ENCODE peak calls at places on chromosomes 5 and 9, in five cellular contexts. S, C, A, W and M are unnamed samples.
A peak's percentile ranks its signal among the peaks of the same experiment; 100 is the strongest.

GRCh38 chr9:79617395-79617794 is 45.6 kb downstream of the TLE4 start:
- DNase-seq in C (no peak), S (no peak), A (peak; percentile 63), W (no peak), M (no peak)

GRCh38 chr9:97714435-97714834 is 17.3 kb upstream of the XPA start:
- DNase-seq in C (peak; percentile 82), W (no peak), A (peak; percentile 56), S (no peak), M (no peak)

GRCh38 chr5:175558801-175559480 is 80.6 kb downstream of the SFXN1 start:
- DNase-seq in C (no peak), A (no peak), S (no peak), W (no peak), M (no peak)

GRCh38 chr5:111453747-111454146 is 58.6 kb downstream of the STARD4 start:
- DNase-seq in A (peak; percentile 74), W (peak; percentile 67), C (peak; percentile 11), S (no peak), M (no peak)

GRCh38 chr5:176774216-176775171 is 35.9 kb upstream of the UNC5A start:
- DNase-seq in W (no peak), S (no peak), A (no peak), C (no peak), M (no peak)

GRCh38 chr9:127178646-127179632 is 56.5 kb upstream of the ANGPTL2 start:
- DNase-seq in W (no peak), S (no peak), A (no peak), C (no peak), M (no peak)

GRCh38 chr5:157747173-157747758 is 3.8 kb downstream of the LSM11 start:
- DNase-seq in C (no peak), W (no peak), S (no peak), A (no peak), M (no peak)

GRCh38 chr9:126953089-126953809 is 38.7 kb downstream of the RALGPS1 start:
- DNase-seq in C (no peak), W (no peak), A (peak; percentile 89), S (no peak), M (no peak)

GRCh38 chr9:7266911-7267555 is 509.3 kb downstream of the KDM4C start:
- DNase-seq in S (no peak), A (no peak), W (no peak), C (no peak), M (no peak)

GRCh38 chr5:65577141-65577540 is 14.0 kb downstream of the PPWD1 start:
- DNase-seq in A (peak; percentile 45), W (no peak), C (no peak), S (no peak), M (no peak)

GRCh38 chr5:74403771-74404170 is 236.8 kb downstream of the ENC1 start:
- DNase-seq in W (no peak), C (no peak), S (no peak), A (no peak), M (no peak)

GRCh38 chr5:132099073-132099748 is 25.6 kb downstream of the CSF2 start:
- DNase-seq in S (peak; percentile 87), A (no peak), W (no peak), C (no peak), M (no peak)

GRCh38 chr9:123645762-123646161 is 284.2 kb downstream of the DENND1A start:
- DNase-seq in W (no peak), S (no peak), C (no peak), A (no peak), M (no peak)

GRCh38 chr5:113123563-113123962 is 147.0 kb downstream of the DCP2 start:
- DNase-seq in S (no peak), W (no peak), C (peak; percentile 29), A (no peak), M (no peak)

GRCh38 chr9:110025551-110026170 is 182.3 kb downstream of the C9orf152 start:
- DNase-seq in W (no peak), C (no peak), A (no peak), S (no peak), M (no peak)

GRCh38 chr9:110028281-110029075 is 179.5 kb downstream of the C9orf152 start:
- DNase-seq in W (no peak), S (no peak), C (no peak), A (no peak), M (no peak)

GRCh38 chr9:110029815-110030480 is 178.0 kb downstream of the C9orf152 start:
- DNase-seq in A (no peak), S (no peak), W (no peak), C (no peak), M (no peak)

GRCh38 chr9:110029422-110029814 is 178.5 kb downstream of the C9orf152 start:
- DNase-seq in S (no peak), W (no peak), C (peak; percentile 43), A (peak; percentile 85), M (no peak)

DNA sequence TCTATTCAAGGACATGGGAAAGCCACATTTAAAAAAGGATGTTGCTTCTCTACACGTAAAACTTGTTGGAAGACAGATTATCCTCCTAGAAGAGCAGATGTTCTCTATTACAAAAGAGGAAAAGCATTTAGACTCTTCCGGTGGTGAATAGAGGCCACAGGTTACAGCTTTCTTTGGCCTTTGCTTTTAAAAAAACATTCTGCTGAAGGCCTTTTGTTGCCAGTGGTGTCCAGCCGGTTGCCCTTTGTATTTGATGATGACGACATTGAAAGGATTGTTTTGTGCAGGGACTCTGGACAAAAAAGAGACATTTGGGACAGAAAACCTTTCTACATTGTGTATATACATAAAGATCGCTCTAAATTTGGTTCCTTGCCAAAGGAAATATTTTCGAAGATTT is 180.3 kb downstream of the C9orf152 start:
- DNase-seq in C (no peak), A (peak; percentile 78), S (no peak), W (no peak), M (no peak)
- TF ChIP-seq RCOR1 in C (no peak), A (no peak), S (no peak), W (no peak), M (no peak)

DNA sequence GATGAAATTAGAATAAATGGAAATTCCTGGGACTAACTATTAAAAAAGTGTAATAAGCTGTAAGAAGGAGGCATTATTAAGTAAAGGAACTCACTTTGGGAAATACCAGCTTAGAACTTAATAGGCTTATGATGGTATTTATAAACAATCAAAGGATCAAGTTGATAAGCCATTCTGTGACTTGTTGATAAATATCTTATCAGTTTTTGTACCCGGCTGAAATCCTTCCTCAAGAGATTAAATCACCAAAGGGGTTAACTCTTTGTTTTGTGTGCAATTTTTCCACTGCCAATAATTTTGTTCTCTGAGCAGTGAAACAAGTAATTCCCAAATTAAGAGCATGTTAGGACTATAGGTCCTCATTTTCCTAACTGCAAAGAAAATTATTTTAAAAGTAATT is 70.7 kb upstream of the BDP1 start:
- DNase-seq in C (no peak), A (no peak), S (no peak), W (no peak), M (no peak)
- TF ChIP-seq RCOR1 in C (no peak), A (no peak), S (no peak), W (no peak), M (no peak)

GRCh38 chr5:116848974-116849586 is 274.5 kb upstream of the SEMA6A start:
- DNase-seq in W (no peak), A (no peak), C (no peak), S (no peak), M (no peak)
- TF ChIP-seq RCOR1 in W (no peak), A (no peak), C (no peak), S (no peak), M (no peak)

GRCh38 chr9:2157277-2158105 is 142.3 kb downstream of the SMARCA2 start:
- DNase-seq in S (no peak), C (peak; percentile 52), W (peak; percentile 23), A (peak; percentile 69), M (no peak)
- TF ChIP-seq RCOR1 in S (no peak), C (no peak), W (no peak), A (peak; percentile 30), M (no peak)

DNA sequence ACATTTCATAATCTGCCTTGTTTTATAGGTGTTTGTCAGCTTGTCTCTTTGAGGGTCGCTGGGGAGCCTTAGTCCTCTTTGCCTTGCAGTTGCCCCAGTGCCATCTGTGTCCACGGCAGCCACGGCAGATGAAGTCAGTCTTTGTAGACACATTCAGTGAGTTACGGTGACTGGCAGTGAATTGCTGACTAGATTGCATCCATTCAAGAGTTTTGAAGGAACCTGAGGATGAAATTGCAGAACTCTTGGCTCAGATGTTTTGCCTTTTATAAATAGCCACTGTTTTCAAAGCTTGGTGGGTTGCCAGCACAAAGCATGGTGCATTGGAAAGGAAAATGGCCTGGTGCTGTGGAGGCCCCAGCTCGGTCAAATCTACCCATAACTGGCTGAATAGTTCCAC is 125.6 kb downstream of the TRIO start:
- DNase-seq in S (no peak), A (peak; percentile 50), C (no peak), W (no peak), M (no peak)
- TF ChIP-seq RCOR1 in S (no peak), A (no peak), C (no peak), W (no peak), M (no peak)

GRCh38 chr9:116181853-116182610 is 28.4 kb downstream of the PAPPA start:
- DNase-seq in C (no peak), A (peak; percentile 51), W (no peak), S (no peak), M (no peak)
- TF ChIP-seq RCOR1 in C (no peak), A (no peak), W (no peak), S (no peak), M (no peak)

GRCh38 chr5:128378196-128378595 is 159.8 kb downstream of the FBN2 start:
- DNase-seq in W (no peak), A (peak; percentile 28), C (no peak), S (no peak), M (no peak)
- TF ChIP-seq RCOR1 in W (no peak), A (no peak), C (no peak), S (no peak), M (no peak)

DNA sequence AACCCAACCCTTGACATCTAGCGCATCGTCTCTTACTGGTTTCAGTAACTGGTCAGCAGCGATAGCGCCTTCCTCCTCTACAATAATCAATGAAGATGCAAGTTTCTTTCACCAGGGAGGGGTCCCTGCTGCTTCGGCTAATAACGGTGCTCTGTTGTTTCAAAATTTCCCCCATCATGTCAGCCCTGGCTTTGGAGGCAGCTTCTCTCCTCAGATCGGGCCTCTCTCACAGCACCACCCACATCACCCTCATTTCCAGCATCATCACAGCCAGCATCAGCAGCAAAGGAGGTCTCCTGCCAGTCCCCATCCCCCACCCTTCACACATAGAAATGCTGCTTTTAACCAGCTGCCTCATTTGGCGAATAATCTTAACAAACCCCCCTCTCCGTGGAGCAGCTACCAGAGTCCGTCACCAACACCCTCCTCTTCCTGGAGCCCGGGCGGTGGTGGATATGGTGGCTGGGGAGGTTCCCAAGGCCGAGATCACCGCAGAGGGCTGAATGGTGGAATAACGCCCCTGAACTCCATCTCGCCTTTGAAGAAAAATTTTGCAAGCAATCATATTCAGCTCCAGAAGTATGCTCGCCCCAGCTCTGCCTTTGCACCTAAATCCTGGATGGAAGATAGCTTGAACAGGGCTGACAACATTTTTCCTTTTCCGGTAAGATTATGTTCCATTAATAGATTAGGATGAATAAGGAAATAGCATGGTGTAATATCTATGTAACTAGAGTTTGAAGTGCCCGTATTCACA is 2.2 kb downstream of the CPEB4 start:
- DNase-seq in A (peak; percentile 30), C (peak; percentile 48), W (peak; percentile 51), S (no peak), M (peak; percentile 37)
- TF ChIP-seq RCOR1 in A (no peak), C (no peak), W (no peak), S (no peak), M (peak; percentile 84)